ENCODE peak calls at places on chromosomes 11 and 22, in eight cellular contexts. N, H, D, M, U, B, C and G are unnamed samples.

GRCh38 chr22:46574993-46575914 is 37.8 kb upstream of the CELSR1 start:
- DNase-seq in N (no peak), H (peak; percentile 81), D (peak; percentile 43), M (no peak), U (peak; percentile 74), B (no peak), C (peak; percentile 65), G (no peak)

GRCh38 chr11:111413849-111414248 is 34.8 kb upstream of the POU2AF1 start:
- DNase-seq in N (no peak), H (no peak), D (no peak), M (no peak), U (no peak), B (no peak), C (no peak), G (no peak)

GRCh38 chr11:65204143-65204542 is 22.4 kb downstream of the CAPN1 start:
- DNase-seq in N (no peak), H (no peak), D (no peak), M (no peak), U (no peak), B (no peak), C (no peak), G (no peak)

GRCh38 chr22:46593211-46593676 is 26.9 kb upstream of the GRAMD4 start:
- DNase-seq in N (no peak), H (no peak), D (no peak), M (peak; percentile 52), U (no peak), B (no peak), C (peak; percentile 72), G (no peak)

GRCh38 chr11:95066721-95067041 is at the start of gene SRSF8:
- DNase-seq in N (no peak), H (no peak), D (no peak), M (no peak), U (no peak), B (no peak), C (no peak), G (peak; percentile 92)

GRCh38 chr11:107927559-107927958 is 689 bp upstream of the RAB39A start:
- DNase-seq in N (no peak), H (no peak), D (no peak), M (no peak), U (no peak), B (no peak), C (no peak), G (no peak)

GRCh38 chr11:115471367-115471766 is 32.8 kb downstream of the CADM1 start:
- DNase-seq in N (no peak), H (no peak), D (no peak), M (peak; percentile 5), U (no peak), B (no peak), C (no peak), G (no peak)

GRCh38 chr11:92838655-92839334 is 130.7 kb upstream of the MTNR1B start:
- DNase-seq in N (no peak), H (no peak), D (no peak), M (no peak), U (no peak), B (peak; percentile 50), C (no peak), G (no peak)

GRCh38 chr11:129787518-129787917 is 28.1 kb upstream of the TMEM45B start:
- DNase-seq in N (no peak), H (peak; percentile 27), D (no peak), M (no peak), U (no peak), B (no peak), C (no peak), G (no peak)

GRCh38 chr11:80188228-80188627 is 747.4 kb upstream of the TENM4 start:
- DNase-seq in N (no peak), H (no peak), D (no peak), M (no peak), U (no peak), B (no peak), C (no peak), G (no peak)

GRCh38 chr22:40348025-40348658 is 1.8 kb downstream of the ADSL start:
- DNase-seq in N (peak; percentile 26), H (peak; percentile 40), D (peak; percentile 80), M (peak; percentile 80), U (peak; percentile 71), B (peak; percentile 21), C (no peak), G (no peak)

GRCh38 chr22:37893583-37893983 is 12.5 kb upstream of the MICALL1 start:
- DNase-seq in N (no peak), H (no peak), D (no peak), M (no peak), U (no peak), B (no peak), C (no peak), G (no peak)

GRCh38 chr11:59106363-59107336 is at the start of gene FAM111B:
- DNase-seq in N (peak; percentile 88), H (peak; percentile 96), D (peak; percentile 93), M (peak; percentile 87), U (peak; percentile 93), B (peak; percentile 97), C (peak; percentile 89), G (peak; percentile 93)

GRCh38 chr11:27255447-27255828 is 107.6 kb downstream of the CCDC34 start:
- DNase-seq in N (no peak), H (no peak), D (peak; percentile 34), M (no peak), U (no peak), B (no peak), C (no peak), G (no peak)

GRCh38 chr11:64545605-64546004 is 45.4 kb upstream of the SLC22A12 start:
- DNase-seq in N (peak; percentile 54), H (peak; percentile 51), D (peak; percentile 58), M (no peak), U (no peak), B (no peak), C (no peak), G (no peak)

GRCh38 chr22:37421468-37421877 is 5.8 kb downstream of the ELFN2 start:
- DNase-seq in N (no peak), H (no peak), D (no peak), M (no peak), U (no peak), B (no peak), C (no peak), G (peak; percentile 40)

GRCh38 chr11:71341596-71341995 is 89.2 kb upstream of the SHANK2 start:
- DNase-seq in N (no peak), H (no peak), D (no peak), M (no peak), U (no peak), B (no peak), C (no peak), G (no peak)

GRCh38 chr11:36360833-36361232 is 64.7 kb downstream of the PRR5L start:
- DNase-seq in N (no peak), H (no peak), D (no peak), M (no peak), U (no peak), B (no peak), C (no peak), G (no peak)

GRCh38 chr11:15969701-15970329 is 386.5 kb downstream of the SOX6 start:
- DNase-seq in N (peak; percentile 67), H (no peak), D (peak; percentile 92), M (peak; percentile 64), U (no peak), B (no peak), C (no peak), G (peak; percentile 56)

GRCh38 chr11:72433455-72434061 is 773 bp downstream of the CLPB start:
- DNase-seq in N (no peak), H (no peak), D (no peak), M (no peak), U (no peak), B (peak; percentile 34), C (no peak), G (no peak)

GRCh38 chr11:117479372-117479771 is 151.7 kb downstream of the CEP164 start:
- DNase-seq in N (no peak), H (no peak), D (no peak), M (no peak), U (no peak), B (no peak), C (no peak), G (no peak)

GRCh38 chr11:125939081-125939521 is 6.7 kb upstream of the VSIG10L2 start:
- DNase-seq in N (no peak), H (no peak), D (peak; percentile 60), M (peak; percentile 29), U (no peak), B (no peak), C (no peak), G (no peak)

GRCh38 chr22:50171319-50171964 is 911 bp downstream of the PANX2 start:
- DNase-seq in N (no peak), H (no peak), D (no peak), M (no peak), U (no peak), B (no peak), C (peak; percentile 42), G (no peak)

GRCh38 chr11:65478411-65479183 is 20.2 kb upstream of the MALAT1 start:
- DNase-seq in N (no peak), H (peak; percentile 63), D (peak; percentile 87), M (peak; percentile 50), U (peak; percentile 63), B (no peak), C (peak; percentile 75), G (peak; percentile 39)

GRCh38 chr11:127939000-127939399 is 648.4 kb downstream of the ETS1 start:
- DNase-seq in N (no peak), H (no peak), D (no peak), M (no peak), U (no peak), B (no peak), C (no peak), G (no peak)

GRCh38 chr22:12601870-12602779 is 2925.9 kb upstream of the OR11H1 start:
- DNase-seq in N (no peak), H (no peak), D (no peak), M (no peak), U (no peak), B (no peak), C (peak; percentile 57), G (no peak)

GRCh38 chr11:102911758-102912481 is 37.1 kb upstream of the MMP12 start:
- DNase-seq in N (no peak), H (no peak), D (no peak), M (no peak), U (no peak), B (no peak), C (no peak), G (no peak)

GRCh38 chr22:39238966-39239510 is 5.7 kb downstream of the PDGFB start:
- DNase-seq in N (no peak), H (peak; percentile 93), D (no peak), M (no peak), U (no peak), B (no peak), C (no peak), G (no peak)

GRCh38 chr22:27776410-27776958 is 25.1 kb downstream of the MN1 start:
- DNase-seq in N (no peak), H (no peak), D (no peak), M (no peak), U (no peak), B (no peak), C (no peak), G (no peak)

GRCh38 chr11:132058211-132058772 is 687.9 kb downstream of the NTM start:
- DNase-seq in N (no peak), H (no peak), D (peak; percentile 62), M (peak; percentile 84), U (no peak), B (no peak), C (no peak), G (no peak)

GRCh38 chr22:22745225-22746060 is 101.0 kb downstream of the GGTLC2 start:
- DNase-seq in N (peak; percentile 14), H (peak; percentile 6), D (peak; percentile 33), M (peak; percentile 51), U (peak; percentile 41), B (no peak), C (no peak), G (no peak)

GRCh38 chr22:39627208-39627607 is 56.7 kb downstream of the CACNA1I start:
- DNase-seq in N (no peak), H (no peak), D (no peak), M (no peak), U (no peak), B (no peak), C (no peak), G (no peak)

GRCh38 chr22:41799486-41800347 is 762 bp upstream of the CCDC134 start:
- DNase-seq in N (no peak), H (peak; percentile 6), D (peak; percentile 24), M (peak; percentile 40), U (peak; percentile 39), B (peak; percentile 53), C (peak; percentile 65), G (no peak)